ENCODE peak calls at places on chromosomes 5 and 9, in ten cellular contexts. D is A549; W is stimulated activated CD4-positive, alpha-beta T cell treated with anti-CD3 and anti-CD28 coated beads, Interleukin-4, amount 100 ng/mL, for 4 hours; N is activated T-helper 1 cell treated with anti-CD3 and anti-CD28 coated beads, Interleukin-2, amount 50 U/mL, for 16 hours; V is LoVo; T is islet precursor cell; R is H9; L is stimulated activated naive CD8-positive, alpha-beta T cell treated with anti-CD3 and anti-CD28 coated beads, Interleukin-15, Interleukin-2, amounts not matched to agents 100 U/mL and 50 U/mL, for 24 hours; U is HS-5; Q is H4. Y is an unnamed sample.

GRCh38 chr9:35000535-35001284 is 11.2 kb downstream of the DNAJB5 start:
- DNase-seq in D (peak), W (no peak), N (no peak), V (no peak), T (no peak), R (peak), L (no peak), U (peak), Q (no peak), Y (peak)

GRCh38 chr5:68086857-68087256 is 128.7 kb upstream of the PIK3R1 start:
- DNase-seq in D (no peak), W (no peak), N (no peak), V (no peak), T (no peak), R (no peak), L (no peak), U (no peak), Q (no peak), Y (no peak)

GRCh38 chr5:133259199-133259997 is 207.6 kb downstream of the HSPA4 start:
- DNase-seq in D (no peak), W (no peak), N (no peak), V (no peak), T (no peak), R (no peak), L (no peak), U (no peak), Q (peak), Y (no peak)

GRCh38 chr5:176180339-176180738 is 57.9 kb upstream of the SIMC1 start:
- DNase-seq in D (no peak), W (no peak), N (no peak), V (no peak), T (peak), R (no peak), L (no peak), U (no peak), Q (no peak), Y (no peak)

GRCh38 chr9:5671711-5672353 is 42.9 kb downstream of the RIC1 start:
- DNase-seq in D (no peak), W (no peak), N (no peak), V (peak), T (peak), R (no peak), L (no peak), U (no peak), Q (no peak), Y (peak)

GRCh38 chr9:121445986-121446385 is 53.7 kb downstream of the GGTA1 start:
- DNase-seq in D (peak), W (no peak), N (no peak), V (no peak), T (peak), R (no peak), L (peak), U (no peak), Q (no peak), Y (peak)

GRCh38 chr5:107474724-107475489 is 195.8 kb downstream of the EFNA5 start:
- DNase-seq in D (peak), W (no peak), N (no peak), V (no peak), T (no peak), R (no peak), L (no peak), U (no peak), Q (peak), Y (no peak)

GRCh38 chr5:74595143-74595915 is 45.2 kb downstream of the ENC1 start:
- DNase-seq in D (peak), W (no peak), N (no peak), V (peak), T (peak), R (no peak), L (no peak), U (peak), Q (peak), Y (peak)

GRCh38 chr9:8571648-8572047 is 772.1 kb upstream of the DMAC1 start:
- DNase-seq in D (no peak), W (no peak), N (no peak), V (no peak), T (no peak), R (no peak), L (no peak), U (no peak), Q (no peak), Y (no peak)

GRCh38 chr9:4096121-4096520 is 203.7 kb downstream of the GLIS3 start:
- DNase-seq in D (no peak), W (no peak), N (no peak), V (no peak), T (no peak), R (no peak), L (no peak), U (no peak), Q (no peak), Y (no peak)

Y was measured in endodermal cell.